ENCODE peak calls at places on chromosome 7, in five cellular contexts. Z is DND-41, V is GM23338, X is suprapubic skin, C is stomach. A is an unnamed sample. For H3K4me1, the result is how much of the 10 kb centered on the place peaks cover.

GRCh38 chr7:110944448-110944847 is 146.5 kb upstream of the LRRN3 start:
- DNase-seq in Z (no peak), V (no peak), X (no peak), C (no peak), A (no peak)

GRCh38 chr7:27260211-27260610 is 17.6 kb downstream of the EVX1 start:
- DNase-seq in Z (no peak), V (no peak), X (no peak), C (no peak), A (no peak)

GRCh38 chr7:144821069-144821468 is 14.8 kb downstream of the TPK1 start:
- DNase-seq in Z (no peak), V (no peak), X (no peak), C (no peak), A (no peak)

GRCh38 chr7:5476001-5476400 is 52.4 kb upstream of the TNRC18 start:
- DNase-seq in Z (no peak), V (no peak), X (no peak), C (no peak), A (no peak)

GRCh38 chr7:47383696-47384445 is 198.0 kb downstream of the TNS3 start:
- DNase-seq in Z (no peak), V (no peak), X (peak), C (peak), A (no peak)

GRCh38 chr7:604884-605531 is 85.4 kb upstream of the PDGFA start:
- DNase-seq in Z (no peak), V (no peak), X (peak), C (no peak), A (no peak)

GRCh38 chr7:142384508-142384922 is 126.7 kb upstream of the PRSS58 start:
- DNase-seq in Z (peak), V (no peak), X (no peak), C (no peak), A (no peak)

GRCh38 chr7:2110586-2111396 is 122.0 kb downstream of the MAD1L1 start:
- DNase-seq in Z (no peak), V (no peak), X (no peak), C (peak), A (no peak)

GRCh38 chr7:133436014-133436428 is 183.1 kb downstream of the EXOC4 start:
- DNase-seq in Z (no peak), V (no peak), X (no peak), C (no peak), A (no peak)

GRCh38 chr7:33792041-33792440 is 113.3 kb upstream of the BMPER start:
- DNase-seq in Z (no peak), V (no peak), X (no peak), C (no peak), A (no peak)

GRCh38 chr7:17564678-17565209 is 266.3 kb downstream of the AHR start:
- DNase-seq in Z (no peak), V (no peak), X (no peak), C (no peak), A (no peak)

GRCh38 chr7:143988986-143989745 is 11.0 kb upstream of the OR6B1 start:
- DNase-seq in Z (no peak), V (no peak), X (no peak), C (no peak), A (no peak)

GRCh38 chr7:158638001-158638400 is 50.4 kb upstream of the PTPRN2 start:
- DNase-seq in Z (no peak), V (no peak), X (no peak), C (no peak), A (no peak)
- H3K4me1 ChIP-seq in Z (under half), V (under half), X (under half), C (under half), A (under half)

GRCh38 chr7:20513341-20513740 is 102.1 kb upstream of the ABCB5 start:
- DNase-seq in Z (no peak), V (no peak), X (no peak), C (no peak), A (no peak)
- H3K4me1 ChIP-seq in Z (under half), V (under half), X (under half), C (under half), A (under half)

GRCh38 chr7:50720295-50720694 is 62.4 kb downstream of the GRB10 start:
- DNase-seq in Z (no peak), V (no peak), X (no peak), C (no peak), A (no peak)

GRCh38 chr7:50721661-50722259 is 60.9 kb downstream of the GRB10 start:
- DNase-seq in Z (no peak), V (no peak), X (no peak), C (peak), A (no peak)

GRCh38 chr7:50723888-50724287 is 58.8 kb downstream of the GRB10 start:
- DNase-seq in Z (no peak), V (no peak), X (no peak), C (no peak), A (no peak)

GRCh38 chr7:50718876-50719275 is 63.8 kb downstream of the GRB10 start:
- DNase-seq in Z (no peak), V (no peak), X (no peak), C (no peak), A (no peak)

GRCh38 chr7:50721160-50721559 is 61.5 kb downstream of the GRB10 start:
- DNase-seq in Z (no peak), V (no peak), X (no peak), C (no peak), A (no peak)
- H3K4me1 ChIP-seq in Z (under half), V (under half), X (under half), C (under half), A (under half)

GRCh38 chr7:100878685-100879084 is 3.8 kb downstream of the SRRT start:
- DNase-seq in Z (no peak), V (no peak), X (no peak), C (no peak), A (no peak)
- H3K4me1 ChIP-seq in Z (under half), V (under half), X (under half), C (under half), A (under half)

GRCh38 chr7:94258856-94259255 is 135.8 kb upstream of the COL1A2 start:
- DNase-seq in Z (no peak), V (peak), X (no peak), C (no peak), A (no peak)
- H3K4me1 ChIP-seq in Z (under half), V (under half), X (under half), C (under half), A (under half)